ENCODE peak calls at places on chromosomes 12 and 14, in nine cellular contexts. Z is GM10248, N is heart left ventricle, G is stomach, E is left ventricle myocardium inferior, V is RWPE1, U is GM13977, O is body of pancreas, Y is HCT116. X is an unnamed sample.

GRCh38 chr12:22543246-22544037 is 900 bp downstream of the C2CD5 start:
- DNase-seq in O (peak; percentile 60), U (peak; percentile 52), G (peak; percentile 58), Z (peak; percentile 59), Y (no peak), N (peak; percentile 44), V (no peak), E (peak; percentile 48), X (peak; percentile 42)

GRCh38 chr14:23093104-23093503 is 1.8 kb downstream of the ACIN1 start:
- DNase-seq in E (no peak), Z (no peak), O (no peak), N (no peak), U (no peak), G (no peak), Y (no peak), V (no peak), X (no peak)

GRCh38 chr12:87150969-87151662 is 878.1 kb downstream of the C12orf50 start:
- DNase-seq in O (no peak), E (no peak), U (no peak), Z (no peak), G (no peak), V (no peak), N (no peak), Y (no peak), X (no peak)

GRCh38 chr14:104422301-104423223 is 157.0 kb upstream of the C14orf180 start:
- DNase-seq in Y (no peak), E (no peak), U (no peak), N (no peak), Z (no peak), G (peak; percentile 18), O (no peak), V (no peak), X (no peak)

GRCh38 chr12:63420206-63420644 is 248.1 kb downstream of the DPY19L2 start:
- DNase-seq in G (peak; percentile 28), N (peak; percentile 11), Y (peak; percentile 73), V (no peak), O (peak; percentile 41), E (peak; percentile 15), U (peak; percentile 38), Z (peak; percentile 38), X (peak; percentile 67)

GRCh38 chr14:89767861-89768268 is 186.7 kb downstream of the EFCAB11 start:
- DNase-seq in O (peak; percentile 40), G (no peak), Z (peak; percentile 53), V (peak; percentile 38), Y (peak; percentile 43), N (peak; percentile 20), U (peak; percentile 50), E (no peak), X (peak; percentile 47)

GRCh38 chr14:22500954-22501353 is 88.1 kb downstream of the DAD1 start:
- DNase-seq in G (no peak), Z (no peak), E (no peak), U (no peak), V (no peak), Y (no peak), O (no peak), N (no peak), X (no peak)

GRCh38 chr12:69329669-69330428 is 18.3 kb upstream of the LYZ start:
- DNase-seq in E (no peak), U (no peak), O (no peak), G (no peak), N (no peak), Z (no peak), V (no peak), Y (no peak), X (no peak)

GRCh38 chr14:30020271-30020670 is 92.6 kb upstream of the PRKD1 start:
- DNase-seq in E (no peak), Z (no peak), G (no peak), V (no peak), O (no peak), N (no peak), Y (no peak), U (no peak), X (no peak)

GRCh38 chr12:109738209-109738608 is 24.6 kb downstream of the FAM222A start:
- DNase-seq in G (peak; percentile 25), Z (no peak), N (peak; percentile 2), Y (no peak), O (peak; percentile 5), U (no peak), E (no peak), V (no peak), X (peak; percentile 13)

GRCh38 chr12:109740694-109741245 is 27.1 kb downstream of the FAM222A start:
- DNase-seq in Y (no peak), G (peak; percentile 11), V (no peak), E (peak; percentile 4), O (peak; percentile 7), Z (no peak), U (no peak), N (no peak), X (peak; percentile 12)

GRCh38 chr12:109741286-109741969 is 27.8 kb downstream of the FAM222A start:
- DNase-seq in E (peak; percentile 4), N (no peak), G (peak; percentile 17), Z (no peak), U (no peak), Y (no peak), V (no peak), O (peak; percentile 9), X (peak; percentile 50)

GRCh38 chr12:109738878-109739665 is 25.4 kb downstream of the FAM222A start:
- DNase-seq in U (no peak), O (peak; percentile 8), E (peak; percentile 2), N (peak; percentile 1), V (no peak), Z (no peak), Y (no peak), G (peak; percentile 17), X (peak; percentile 25)

GRCh38 chr12:109739747-109740693 is 26.4 kb downstream of the FAM222A start:
- DNase-seq in O (peak; percentile 25), G (peak; percentile 40), V (no peak), N (no peak), Y (no peak), E (peak; percentile 4), Z (no peak), U (no peak), X (peak; percentile 74)
- TF ChIP-seq CTCF in O (no peak), G (no peak), V (no peak), N (no peak), Y (peak; percentile 56), E (peak; percentile 25), Z (peak; percentile 11), U (peak; percentile 29), X (no peak)

DNA sequence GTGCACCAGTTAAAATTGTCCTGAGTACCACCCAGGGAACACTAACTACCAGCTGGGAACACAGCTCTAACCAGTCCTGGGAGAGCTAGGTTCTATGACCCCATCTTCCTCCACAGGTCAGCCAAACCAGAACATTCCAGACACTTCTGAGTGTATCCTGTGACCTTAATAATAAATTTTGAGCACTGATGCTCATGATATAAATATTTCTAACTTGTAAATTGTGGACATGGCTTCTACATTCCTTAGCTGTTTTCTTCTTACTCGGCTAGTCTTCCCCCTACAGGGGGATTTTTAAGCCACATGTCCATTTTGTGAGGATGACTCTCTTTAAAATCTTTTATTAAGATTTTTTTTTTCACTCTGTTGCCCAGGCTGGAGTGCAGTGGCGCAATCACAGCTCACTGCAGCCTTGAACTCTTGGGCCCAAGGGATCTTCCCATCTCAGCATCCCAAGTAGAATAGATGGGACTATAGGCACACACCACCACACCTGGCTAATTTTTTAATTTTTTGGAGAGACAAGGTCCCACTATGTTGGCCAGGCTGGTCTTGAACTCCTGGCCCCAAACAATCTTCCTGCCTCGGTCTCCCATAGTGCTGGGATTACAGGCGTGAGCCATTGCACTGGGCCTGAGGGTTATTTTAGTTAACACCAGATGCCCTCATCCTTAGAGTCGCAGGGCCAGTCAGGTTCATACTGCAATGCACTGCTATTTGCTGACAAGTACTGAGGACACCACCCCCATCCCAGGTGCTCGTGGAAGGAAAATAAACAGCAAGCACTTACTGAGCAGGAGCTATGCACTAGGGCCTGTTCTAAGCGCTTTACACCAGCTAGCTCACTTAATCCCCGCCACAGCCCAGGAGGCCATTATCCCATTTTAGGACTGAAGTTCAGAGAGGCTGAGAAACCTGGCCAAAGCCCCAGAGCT is 142.6 kb upstream of the NCOR2 start:
- DNase-seq in U (no peak), G (no peak), Z (no peak), N (no peak), E (no peak), V (no peak), Y (no peak), O (no peak), X (no peak)
- TF ChIP-seq CTCF in U (no peak), G (no peak), Z (no peak), N (no peak), E (no peak), V (no peak), Y (no peak), O (no peak), X (peak; percentile 31)

GRCh38 chr12:3752096-3752709 is 706 bp downstream of the CRACR2A start:
- DNase-seq in O (no peak), G (peak; percentile 30), Z (peak; percentile 87), U (peak; percentile 87), E (peak; percentile 61), N (peak; percentile 47), V (no peak), Y (peak; percentile 12), X (peak; percentile 21)

GRCh38 chr12:3751151-3752095 is 1.5 kb downstream of the CRACR2A start:
- DNase-seq in Y (no peak), G (no peak), Z (no peak), N (no peak), O (no peak), V (no peak), E (no peak), U (no peak), X (no peak)

GRCh38 chr12:3750616-3751015 is 2.3 kb downstream of the CRACR2A start:
- DNase-seq in U (no peak), Z (no peak), G (no peak), V (no peak), N (no peak), Y (no peak), E (no peak), O (no peak), X (no peak)

GRCh38 chr12:3753549-3754284 is 808 bp upstream of the CRACR2A start:
- DNase-seq in O (no peak), Z (no peak), V (no peak), E (peak; percentile 41), N (peak; percentile 32), G (no peak), Y (no peak), U (no peak), X (no peak)

DNA sequence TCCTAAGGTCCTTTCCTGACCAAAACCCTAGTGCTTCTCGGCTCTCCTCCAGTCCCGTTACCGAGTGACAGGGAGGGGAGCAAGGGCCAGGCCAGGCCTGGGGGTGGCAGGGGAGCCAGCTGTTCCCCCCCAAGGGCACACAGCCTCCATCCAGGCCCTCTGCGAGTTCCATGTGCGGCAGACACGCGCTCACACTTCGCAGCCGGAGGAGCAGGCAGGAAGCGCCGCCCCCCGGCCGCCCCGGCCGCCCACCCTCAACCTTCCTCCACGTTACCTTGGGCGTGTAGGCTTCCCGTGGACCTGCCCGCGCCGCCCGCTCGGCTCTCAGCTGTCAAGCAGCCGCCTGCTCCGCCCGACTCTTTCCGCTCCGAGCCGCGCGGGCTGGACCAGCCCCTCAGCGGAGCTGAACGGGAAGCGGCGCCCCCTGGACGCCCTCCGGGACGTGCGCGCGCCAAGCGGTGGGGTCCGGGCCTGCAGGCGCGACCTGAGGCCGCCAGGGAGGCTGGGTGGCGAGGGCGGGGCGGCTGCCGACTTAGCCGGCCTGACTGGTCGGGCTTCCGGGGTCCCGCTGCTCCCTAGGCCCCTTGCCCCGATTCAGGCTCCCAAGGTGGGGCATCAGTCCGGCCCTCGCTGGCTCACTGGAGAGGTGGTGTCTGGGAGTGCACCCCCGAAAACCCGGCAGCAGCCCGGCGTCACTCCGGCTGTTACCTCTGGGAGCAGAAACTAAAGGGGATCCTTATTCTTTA is at the start of gene CRACR2A:
- DNase-seq in O (peak; percentile 51), N (peak; percentile 65), Z (peak; percentile 92), E (peak; percentile 69), G (peak; percentile 68), V (peak; percentile 30), U (peak; percentile 91), Y (peak; percentile 32), X (peak; percentile 43)
- TF ChIP-seq CTCF in O (peak; percentile 66), N (peak; percentile 61), Z (peak; percentile 88), E (peak; percentile 71), G (no peak), V (no peak), U (peak; percentile 83), Y (peak; percentile 81), X (no peak)

GRCh38 chr14:94558842-94559241 is 2.4 kb upstream of the SERPINA4 start:
- DNase-seq in N (no peak), U (no peak), V (no peak), E (no peak), Y (no peak), Z (no peak), O (no peak), G (no peak), X (no peak)
- TF ChIP-seq CTCF in N (no peak), U (no peak), V (no peak), E (no peak), Y (no peak), Z (no peak), O (no peak), G (no peak), X (no peak)